ENCODE peak calls at places on chromosomes 1 and 21, in five cellular contexts. J is fibroblast of lung, T is bronchial epithelial cell, S is fibroblast of mammary gland, R is lower leg skin. B is an unnamed sample.

GRCh38 chr1:228370439-228370940 is 36.1 kb downstream of the TRIM11 start:
- DNase-seq in J (no peak), T (no peak), S (no peak), R (no peak), B (no peak)

GRCh38 chr1:28132110-28132897 is 43.9 kb upstream of the EYA3 start:
- DNase-seq in J (no peak), T (no peak), S (no peak), R (no peak), B (no peak)

GRCh38 chr1:235105051-235106043 is 23.3 kb downstream of the TOMM20 start:
- DNase-seq in J (no peak), T (peak; percentile 34), S (peak; percentile 41), R (no peak), B (no peak)

GRCh38 chr1:20069932-20070331 is at the start of gene PLA2G5:
- DNase-seq in J (peak; percentile 79), T (no peak), S (peak; percentile 43), R (no peak), B (peak; percentile 61)

GRCh38 chr1:244104309-244105060 is 53.4 kb downstream of the ZBTB18 start:
- DNase-seq in J (peak; percentile 96), T (no peak), S (peak; percentile 82), R (no peak), B (peak; percentile 69)

GRCh38 chr1:209162651-209163050 is 420.9 kb upstream of the CAMK1G start:
- DNase-seq in J (peak; percentile 65), T (no peak), S (no peak), R (no peak), B (no peak)

GRCh38 chr1:95048332-95048731 is 24.4 kb downstream of the ALG14 start:
- DNase-seq in J (no peak), T (no peak), S (no peak), R (no peak), B (no peak)

GRCh38 chr1:15408890-15409399 is 743 bp upstream of the EFHD2 start:
- DNase-seq in J (no peak), T (no peak), S (no peak), R (no peak), B (no peak)

GRCh38 chr1:3066250-3066711 is 2.7 kb upstream of the PRDM16 start:
- DNase-seq in J (no peak), T (no peak), S (no peak), R (no peak), B (no peak)

GRCh38 chr1:117093091-117093534 is 28.4 kb downstream of the TRIM45 start:
- DNase-seq in J (peak; percentile 100), T (peak; percentile 100), S (peak; percentile 100), R (no peak), B (peak; percentile 97)

DNA sequence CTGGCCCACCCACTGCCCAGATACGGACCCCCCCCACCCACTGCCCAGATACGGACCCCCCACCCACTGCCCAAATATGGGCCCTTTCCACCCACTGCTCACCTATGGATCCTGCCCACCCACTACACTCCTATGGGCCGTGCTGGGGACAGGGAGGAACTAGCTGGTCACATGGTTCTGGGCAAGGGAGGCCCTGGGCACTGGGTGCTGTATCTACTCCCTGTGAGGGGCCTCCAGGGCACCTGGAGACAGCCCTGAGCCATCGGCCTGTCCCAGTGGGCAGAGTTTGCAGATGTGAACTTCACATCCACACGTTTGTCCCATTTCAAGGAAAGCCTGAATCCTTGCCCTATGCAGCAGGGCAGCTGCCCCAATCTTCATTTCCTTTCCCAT is 71.4 kb upstream of the COL6A1 start:
- DNase-seq in J (no peak), T (no peak), S (no peak), R (no peak), B (no peak)
- TF ChIP-seq CTCF in J (no peak), T (no peak), S (no peak), R (no peak), B (no peak)

GRCh38 chr21:42521805-42522204 is 8.2 kb downstream of the SLC37A1 start:
- DNase-seq in J (no peak), T (no peak), S (no peak), R (no peak), B (no peak)

GRCh38 chr21:42522271-42522670 is 8.6 kb downstream of the SLC37A1 start:
- DNase-seq in J (no peak), T (no peak), S (no peak), R (no peak), B (no peak)

GRCh38 chr21:42522771-42523170 is 9.1 kb downstream of the SLC37A1 start:
- DNase-seq in J (no peak), T (no peak), S (no peak), R (no peak), B (no peak)

GRCh38 chr21:42521384-42521783 is 7.7 kb downstream of the SLC37A1 start:
- DNase-seq in J (no peak), T (no peak), S (no peak), R (no peak), B (no peak)

DNA sequence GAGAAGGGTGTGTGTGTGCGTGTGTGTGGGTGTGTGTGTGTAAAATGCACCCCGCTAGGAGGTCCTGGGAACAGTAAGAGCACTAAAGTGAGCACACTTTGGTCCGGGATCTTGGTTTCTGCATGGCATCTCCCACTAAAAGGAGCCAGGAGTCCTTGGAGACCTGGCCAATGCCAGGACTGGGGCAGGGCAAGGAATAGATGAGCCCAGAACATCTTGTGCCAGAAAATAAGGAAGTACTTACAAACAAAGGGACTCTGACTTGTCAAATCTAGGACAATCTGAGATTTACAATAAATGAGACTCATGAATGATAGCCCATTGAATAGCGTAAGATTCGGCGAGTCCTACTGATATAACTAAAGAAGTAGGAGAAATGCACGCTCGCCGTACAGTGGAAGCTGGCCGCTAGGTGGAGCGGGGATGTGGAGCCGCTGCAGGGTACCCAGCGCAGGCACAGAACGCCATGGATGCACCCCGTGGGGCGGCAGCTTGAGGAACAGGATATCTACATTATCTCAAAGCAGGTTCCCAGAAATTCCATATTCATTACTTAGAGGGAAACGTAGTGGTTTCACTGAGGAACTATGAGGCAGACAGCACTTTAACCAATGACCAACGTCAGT is 7.1 kb downstream of the SLC37A1 start:
- DNase-seq in J (no peak), T (no peak), S (no peak), R (no peak), B (no peak)
- TF ChIP-seq CTCF in J (no peak), T (no peak), S (no peak), R (no peak), B (peak; percentile 20)

GRCh38 chr1:232225336-232226131 is 404.4 kb downstream of the SIPA1L2 start:
- DNase-seq in J (no peak), T (no peak), S (no peak), R (no peak), B (no peak)

GRCh38 chr1:232223887-232224286 is 406.0 kb downstream of the SIPA1L2 start:
- DNase-seq in J (no peak), T (no peak), S (no peak), R (no peak), B (no peak)

GRCh38 chr1:232223309-232223708 is 406.6 kb downstream of the SIPA1L2 start:
- DNase-seq in J (no peak), T (no peak), S (no peak), R (no peak), B (no peak)

GRCh38 chr1:232221790-232222499 is 408.0 kb downstream of the SIPA1L2 start:
- DNase-seq in J (peak; percentile 77), T (peak; percentile 99), S (peak; percentile 23), R (peak; percentile 60), B (peak; percentile 25)

GRCh38 chr1:232222614-232223013 is 407.3 kb downstream of the SIPA1L2 start:
- DNase-seq in J (no peak), T (no peak), S (no peak), R (no peak), B (no peak)
- TF ChIP-seq CTCF in J (no peak), T (no peak), S (no peak), R (no peak), B (no peak)

GRCh38 chr1:182718311-182718710 is 33.9 kb upstream of the RGS8 start:
- DNase-seq in J (no peak), T (no peak), S (no peak), R (no peak), B (no peak)

GRCh38 chr1:182723195-182723594 is 38.8 kb upstream of the RGS8 start:
- DNase-seq in J (no peak), T (no peak), S (no peak), R (peak; percentile 29), B (no peak)

GRCh38 chr1:182721525-182721924 is 37.1 kb upstream of the RGS8 start:
- DNase-seq in J (no peak), T (no peak), S (no peak), R (no peak), B (no peak)

GRCh38 chr1:182716740-182717720 is 32.6 kb upstream of the RGS8 start:
- DNase-seq in J (no peak), T (peak; percentile 15), S (no peak), R (no peak), B (no peak)

GRCh38 chr1:182720465-182720864 is 36.1 kb upstream of the RGS8 start:
- DNase-seq in J (peak; percentile 16), T (peak; percentile 15), S (peak; percentile 16), R (no peak), B (no peak)
- TF ChIP-seq CTCF in J (peak; percentile 41), T (peak; percentile 34), S (peak; percentile 40), R (no peak), B (peak; percentile 32)

DNA sequence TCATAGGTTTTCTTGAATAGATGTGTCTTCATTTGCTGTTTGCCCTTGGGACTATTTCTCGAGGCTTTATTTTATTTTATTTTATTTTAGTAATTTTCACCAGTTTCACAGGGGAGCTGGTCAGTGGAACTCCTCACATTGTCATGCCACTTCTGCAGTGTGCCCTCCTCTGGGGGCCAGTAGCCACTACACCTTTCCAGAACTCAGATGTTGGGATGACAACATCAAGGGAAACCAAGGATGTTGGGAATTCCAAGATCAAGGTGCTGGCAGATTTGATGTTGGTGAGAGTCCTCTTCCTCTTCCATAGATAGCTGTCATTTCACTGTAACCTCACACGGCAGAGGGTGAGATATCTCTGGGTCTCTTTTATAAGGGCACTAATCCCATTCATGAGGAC is 35.5 kb downstream of the SLC26A9 start:
- DNase-seq in J (no peak), T (peak; percentile 24), S (peak; percentile 23), R (no peak), B (no peak)
- TF ChIP-seq CTCF in J (peak; percentile 43), T (peak; percentile 54), S (peak; percentile 63), R (no peak), B (peak; percentile 84)

GRCh38 chr1:89149229-89149628 is 23.3 kb upstream of the GBP2 start:
- DNase-seq in J (peak; percentile 21), T (peak; percentile 10), S (peak; percentile 36), R (no peak), B (no peak)
- TF ChIP-seq CTCF in J (peak; percentile 44), T (peak; percentile 22), S (peak; percentile 30), R (no peak), B (peak; percentile 20)

DNA sequence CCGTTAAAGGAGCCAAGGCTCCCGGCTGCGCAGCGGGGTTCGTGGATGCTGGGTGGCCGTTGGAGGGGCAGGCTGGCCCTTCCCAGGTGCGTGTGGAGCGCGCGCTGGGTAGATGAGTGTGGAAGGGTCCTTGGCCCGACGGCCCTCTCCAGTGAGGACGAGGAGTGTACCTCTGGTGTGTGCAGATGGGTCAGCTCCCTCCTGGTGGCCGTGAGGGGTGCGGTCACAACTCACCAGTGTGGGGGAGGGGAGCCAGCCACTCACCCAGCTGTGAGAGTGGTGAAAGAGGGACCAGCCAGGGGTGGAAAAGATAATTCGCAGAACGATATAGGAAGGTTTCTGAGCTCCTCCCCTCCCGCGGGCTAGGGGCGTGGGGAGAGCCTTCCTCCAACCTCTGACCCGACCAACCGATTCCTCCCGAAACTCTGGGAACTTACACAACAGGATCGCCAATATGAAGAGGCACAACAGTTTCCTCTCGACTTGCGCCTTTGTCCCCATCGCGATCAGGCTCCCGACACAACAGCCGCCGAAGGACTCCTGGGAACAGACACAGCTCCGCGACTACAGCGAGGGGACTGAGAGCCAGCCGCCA is at the start of gene F11R:
- DNase-seq in J (no peak), T (peak; percentile 71), S (no peak), R (peak; percentile 59), B (no peak)
- TF ChIP-seq CTCF in J (no peak), T (peak; percentile 17), S (no peak), R (no peak), B (peak; percentile 33)

B was measured in retinal pigment epithelial cell.